ENCODE peak calls at places on chromosomes 13 and 19, in four cellular contexts. T, F, U and P are unnamed samples.
A peak's percentile ranks its signal among the peaks of the same experiment; 100 is the strongest.

GRCh38 chr19:3619631-3620012 is 7.0 kb downstream of the CACTIN start:
- DNase-seq in T (no peak), F (no peak), U (no peak), P (no peak)

GRCh38 chr13:24192811-24193162 is 32.3 kb downstream of the SPATA13 start:
- DNase-seq in T (no peak), F (no peak), U (no peak), P (no peak)

GRCh38 chr19:663682-664117 is 686 bp upstream of the RNF126 start:
- DNase-seq in T (no peak), F (no peak), U (no peak), P (no peak)

GRCh38 chr13:107864543-107865460 is 350.5 kb downstream of the LIG4 start:
- DNase-seq in T (peak; percentile 68), F (no peak), U (peak; percentile 34), P (no peak)

GRCh38 chr13:37869756-37870488 is at the start of gene TRPC4:
- DNase-seq in T (peak; percentile 47), F (no peak), U (peak; percentile 55), P (no peak)

GRCh38 chr13:28503182-28503980 is 8.5 kb upstream of the FLT1 start:
- DNase-seq in T (no peak), F (no peak), U (no peak), P (no peak)

GRCh38 chr19:49890349-49891311 is 6.1 kb downstream of the IL4I1 start:
- DNase-seq in T (no peak), F (no peak), U (peak; percentile 91), P (no peak)

GRCh38 chr19:39846678-39847486 is 703 bp upstream of the FBL start:
- DNase-seq in T (no peak), F (no peak), U (no peak), P (no peak)

GRCh38 chr19:38317104-38317612 is 1.4 kb upstream of the YIF1B start:
- DNase-seq in T (no peak), F (no peak), U (no peak), P (no peak)

GRCh38 chr19:14410054-14410774 is 8.9 kb downstream of the DDX39A start:
- DNase-seq in T (no peak), F (no peak), U (no peak), P (no peak)

GRCh38 chr13:83515267-83515666 is 367.0 kb downstream of the SLITRK1 start:
- DNase-seq in T (no peak), F (no peak), U (no peak), P (no peak)

GRCh38 chr13:104833221-104833620 is 1702.2 kb downstream of the EFNB2 start:
- DNase-seq in T (no peak), F (no peak), U (no peak), P (no peak)

GRCh38 chr13:97275775-97276501 is 53.8 kb downstream of the MBNL2 start:
- DNase-seq in T (no peak), F (no peak), U (no peak), P (no peak)